ENCODE peak calls at places on chromosomes 1 and 21, in eight cellular contexts. E is neural progenitor cell, A is endothelial cell of umbilical vein, Z is Karpas-422, N is H9, I is fibroblast of lung, Y is SK-N-SH, S is hepatocyte. P is an unnamed sample.

GRCh38 chr1:203371288-203371687 is 20.4 kb upstream of the FMOD start:
- DNase-seq in S (no peak), E (no peak), Z (peak), Y (no peak), I (no peak), N (no peak), A (no peak), P (no peak)

GRCh38 chr1:234398849-234399381 is 25.7 kb downstream of the COA6 start:
- DNase-seq in A (no peak), Y (no peak), S (no peak), N (no peak), E (no peak), I (peak), Z (peak), P (peak)

GRCh38 chr1:48245106-48245505 is 22.6 kb downstream of the SLC5A9 start:
- DNase-seq in N (no peak), A (peak), I (no peak), Z (no peak), Y (no peak), S (no peak), E (no peak), P (no peak)

GRCh38 chr1:226019550-226019949 is 20.4 kb upstream of the SDE2 start:
- DNase-seq in Y (no peak), N (no peak), S (no peak), I (no peak), Z (no peak), A (no peak), E (no peak), P (no peak)

GRCh38 chr1:154768456-154769125 is 101.5 kb downstream of the KCNN3 start:
- DNase-seq in I (no peak), Z (no peak), S (no peak), A (no peak), E (no peak), N (no peak), Y (no peak), P (no peak)

GRCh38 chr1:205535866-205536758 is 31.6 kb downstream of the CDK18 start:
- DNase-seq in N (peak), Y (peak), A (no peak), S (no peak), E (no peak), I (no peak), Z (no peak), P (no peak)

GRCh38 chr1:199522338-199522737 is 505.2 kb upstream of the NR5A2 start:
- DNase-seq in Z (no peak), S (no peak), E (no peak), I (peak), Y (no peak), A (no peak), N (no peak), P (no peak)

GRCh38 chr1:115137191-115137590 is 47.9 kb upstream of the TSPAN2 start:
- DNase-seq in N (no peak), A (no peak), I (no peak), S (no peak), E (no peak), Z (no peak), Y (no peak), P (no peak)

GRCh38 chr1:30407030-30407861 is 316.1 kb downstream of the MATN1 start:
- DNase-seq in Z (no peak), I (peak), Y (no peak), E (peak), A (no peak), N (peak), S (no peak), P (no peak)

GRCh38 chr1:43147625-43148319 is 24.3 kb downstream of the EBNA1BP2 start:
- DNase-seq in Y (peak), N (peak), A (peak), I (peak), E (peak), Z (no peak), S (peak), P (peak)

GRCh38 chr21:42579456-42580075 is 65.9 kb downstream of the SLC37A1 start:
- DNase-seq in A (no peak), Z (no peak), S (no peak), E (no peak), Y (no peak), N (no peak), I (no peak), P (no peak)

GRCh38 chr1:24015226-24016210 is 35.4 kb upstream of the SRSF10 start:
- DNase-seq in A (no peak), Z (no peak), E (no peak), Y (no peak), I (peak), N (no peak), S (peak), P (no peak)

GRCh38 chr1:112397051-112397471 is 1.0 kb downstream of the CTTNBP2NL start:
- DNase-seq in A (peak), Z (no peak), E (no peak), N (no peak), I (no peak), Y (no peak), S (no peak), P (no peak)
- H2AFZ ChIP-seq in A (no peak), Z (no peak), E (no peak), N (no peak), I (no peak), Y (no peak), S (no peak), P (peak)

GRCh38 chr1:108082741-108083562 is 117.2 kb downstream of the SLC25A24 start:
- DNase-seq in Z (no peak), A (no peak), E (peak), S (no peak), N (no peak), I (no peak), Y (no peak), P (no peak)
- H2AFZ ChIP-seq in Z (no peak), A (no peak), E (peak), S (no peak), N (no peak), I (no peak), Y (no peak), P (no peak)

GRCh38 chr1:147834810-147835209 is 67.8 kb upstream of the GJA8 start:
- DNase-seq in S (no peak), Y (no peak), A (no peak), N (no peak), E (no peak), I (no peak), Z (no peak), P (no peak)

GRCh38 chr1:147837129-147837776 is 65.3 kb upstream of the GJA8 start:
- DNase-seq in N (peak), I (no peak), S (no peak), A (no peak), Z (no peak), E (peak), Y (no peak), P (no peak)

GRCh38 chr1:147837845-147838363 is 64.7 kb upstream of the GJA8 start:
- DNase-seq in A (no peak), I (no peak), S (no peak), N (no peak), Z (no peak), E (no peak), Y (no peak), P (peak)

GRCh38 chr1:147834189-147834588 is 68.4 kb upstream of the GJA8 start:
- DNase-seq in E (no peak), Z (no peak), A (peak), Y (no peak), S (peak), I (no peak), N (no peak), P (no peak)

DNA sequence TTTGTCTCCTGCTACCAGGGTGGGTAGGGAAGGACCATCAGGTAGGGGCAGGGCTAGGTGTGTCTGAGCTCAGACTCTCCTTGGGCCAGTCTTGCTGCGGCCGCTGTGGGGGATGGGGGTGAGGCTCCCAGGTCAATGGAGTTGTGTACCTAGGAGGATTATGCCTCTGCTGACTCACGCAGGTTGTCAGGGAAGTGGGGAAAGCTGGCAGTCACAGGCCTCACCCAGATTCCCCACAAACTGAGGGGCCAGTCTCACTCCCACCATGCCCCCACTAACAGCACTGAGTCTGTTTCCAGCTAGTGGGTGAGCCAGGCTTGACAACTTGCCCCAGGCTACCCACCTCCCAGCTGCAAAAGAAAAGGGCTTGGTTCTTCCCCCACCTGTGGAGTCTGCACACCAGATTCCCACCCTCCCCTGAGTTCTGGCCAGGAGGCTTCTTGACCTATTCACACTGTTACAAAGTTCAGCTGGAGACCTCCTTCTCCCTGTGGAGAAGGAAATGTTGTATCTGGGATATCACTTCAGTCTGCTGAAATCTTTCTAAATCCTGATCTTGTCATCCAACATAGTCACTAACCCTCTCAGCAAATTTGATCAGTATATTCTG is 69.3 kb upstream of the GJA8 start:
- DNase-seq in A (no peak), I (no peak), E (no peak), S (peak), Z (no peak), Y (no peak), N (peak), P (no peak)
- H2AFZ ChIP-seq in A (no peak), I (no peak), E (no peak), S (peak), Z (no peak), Y (no peak), N (no peak), P (no peak)

DNA sequence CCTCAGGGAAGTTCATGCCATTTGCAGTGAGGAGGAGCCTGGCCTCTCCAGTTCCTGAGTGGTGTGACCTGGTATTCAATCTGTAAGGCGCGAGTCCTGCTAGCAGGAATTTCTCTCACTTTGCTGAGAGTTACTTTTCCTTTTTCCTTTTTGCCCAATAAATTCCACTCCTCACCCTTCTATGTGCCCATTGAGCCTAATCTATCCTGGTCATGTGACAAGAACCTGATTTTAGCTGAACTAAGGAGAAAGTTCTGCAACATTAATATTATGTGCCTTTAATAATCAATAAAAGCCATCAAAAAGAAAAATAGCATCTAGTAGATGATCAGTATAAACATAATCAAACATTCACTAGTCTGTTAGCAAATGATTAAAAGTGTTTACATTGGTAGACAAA is 136.1 kb upstream of the POGK start:
- DNase-seq in I (no peak), A (no peak), S (no peak), E (no peak), Y (no peak), Z (no peak), N (no peak), P (no peak)
- H2AFZ ChIP-seq in I (no peak), A (no peak), S (no peak), E (no peak), Y (no peak), Z (no peak), N (peak), P (no peak)

DNA sequence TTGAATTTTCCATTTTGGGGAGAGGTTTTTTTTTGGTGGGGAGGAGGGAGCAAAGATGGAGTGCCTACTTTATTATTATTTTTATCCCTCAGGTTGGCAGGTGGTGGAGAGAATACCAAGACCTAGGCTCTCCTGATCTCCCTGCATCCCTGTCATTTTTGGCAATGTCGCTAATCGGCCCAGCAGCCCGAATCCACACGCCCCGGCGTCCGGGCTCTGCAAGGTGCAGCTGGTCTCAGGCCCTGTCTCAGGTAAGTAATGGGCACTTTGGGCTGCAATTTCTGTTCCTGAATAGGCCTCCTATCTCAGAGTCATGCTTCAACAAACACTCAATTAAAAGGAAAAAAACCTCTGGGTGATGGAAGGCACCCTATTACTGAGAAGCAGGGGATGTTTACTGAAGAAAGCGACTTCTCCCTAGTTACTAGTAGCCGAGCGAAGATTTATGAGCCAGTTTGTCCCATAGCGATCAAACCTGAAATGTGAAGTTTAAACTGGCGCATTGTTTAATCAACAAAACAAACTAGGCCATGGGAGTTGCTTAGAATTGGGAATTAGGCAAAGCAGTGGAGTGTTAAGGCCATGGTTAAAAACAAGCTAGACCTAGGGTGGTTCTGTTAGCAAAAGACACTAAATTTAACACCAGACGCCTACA is 137.8 kb downstream of the RWDD3 start:
- DNase-seq in E (no peak), A (no peak), N (no peak), S (no peak), Y (no peak), I (no peak), Z (no peak), P (no peak)
- H2AFZ ChIP-seq in E (no peak), A (no peak), N (no peak), S (no peak), Y (no peak), I (no peak), Z (no peak), P (no peak)

GRCh38 chr1:208888376-208888775 is 644.2 kb upstream of the PLXNA2 start:
- DNase-seq in N (no peak), Y (no peak), A (peak), E (no peak), S (no peak), I (peak), Z (no peak), P (no peak)

GRCh38 chr1:208880433-208881100 is 636.4 kb upstream of the PLXNA2 start:
- DNase-seq in Y (no peak), Z (no peak), N (no peak), E (no peak), S (no peak), I (peak), A (peak), P (no peak)

GRCh38 chr1:208885046-208885445 is 640.9 kb upstream of the PLXNA2 start:
- DNase-seq in I (no peak), S (peak), Z (no peak), A (peak), N (no peak), E (no peak), Y (no peak), P (peak)
- H2AFZ ChIP-seq in I (no peak), S (no peak), Z (no peak), A (peak), N (no peak), E (no peak), Y (no peak), P (peak)

GRCh38 chr1:174971902-174972301 is 27.8 kb upstream of the CACYBP start:
- DNase-seq in Y (no peak), S (no peak), A (no peak), I (no peak), N (no peak), Z (no peak), E (no peak), P (peak)

GRCh38 chr1:174974711-174975111 is 25.0 kb upstream of the CACYBP start:
- DNase-seq in S (no peak), Y (peak), N (no peak), Z (no peak), A (no peak), I (peak), E (no peak), P (no peak)

GRCh38 chr1:174968750-174969244 is 30.9 kb upstream of the CACYBP start:
- DNase-seq in Y (no peak), A (peak), S (no peak), I (peak), Z (no peak), N (no peak), E (no peak), P (peak)

GRCh38 chr1:174969977-174970376 is 29.8 kb upstream of the CACYBP start:
- DNase-seq in Z (no peak), E (no peak), N (no peak), A (no peak), Y (no peak), S (no peak), I (peak), P (no peak)

DNA sequence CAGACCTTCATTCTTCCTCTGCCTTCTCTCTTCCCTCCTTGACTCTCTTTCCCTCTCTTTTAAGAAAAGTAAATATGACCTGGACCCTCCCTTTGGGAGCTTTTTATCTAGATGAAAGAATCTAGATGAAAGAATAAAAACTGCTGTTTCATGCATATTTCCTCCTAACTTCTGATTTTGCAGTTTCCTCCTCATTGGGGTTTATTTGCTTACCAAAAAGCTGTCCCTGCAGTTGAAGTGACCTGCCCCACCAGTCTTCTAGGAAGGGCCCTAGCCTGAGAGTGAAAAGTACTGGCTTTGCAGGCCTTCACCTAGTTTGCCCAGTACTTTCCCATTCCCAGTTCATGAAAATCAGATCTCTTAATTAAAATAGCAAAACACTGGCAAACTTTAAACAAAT is 28.3 kb upstream of the CACYBP start:
- DNase-seq in S (no peak), A (no peak), Z (no peak), I (no peak), Y (no peak), N (no peak), E (no peak), P (peak)
- H2AFZ ChIP-seq in S (no peak), A (no peak), Z (peak), I (no peak), Y (no peak), N (no peak), E (no peak), P (peak)

DNA sequence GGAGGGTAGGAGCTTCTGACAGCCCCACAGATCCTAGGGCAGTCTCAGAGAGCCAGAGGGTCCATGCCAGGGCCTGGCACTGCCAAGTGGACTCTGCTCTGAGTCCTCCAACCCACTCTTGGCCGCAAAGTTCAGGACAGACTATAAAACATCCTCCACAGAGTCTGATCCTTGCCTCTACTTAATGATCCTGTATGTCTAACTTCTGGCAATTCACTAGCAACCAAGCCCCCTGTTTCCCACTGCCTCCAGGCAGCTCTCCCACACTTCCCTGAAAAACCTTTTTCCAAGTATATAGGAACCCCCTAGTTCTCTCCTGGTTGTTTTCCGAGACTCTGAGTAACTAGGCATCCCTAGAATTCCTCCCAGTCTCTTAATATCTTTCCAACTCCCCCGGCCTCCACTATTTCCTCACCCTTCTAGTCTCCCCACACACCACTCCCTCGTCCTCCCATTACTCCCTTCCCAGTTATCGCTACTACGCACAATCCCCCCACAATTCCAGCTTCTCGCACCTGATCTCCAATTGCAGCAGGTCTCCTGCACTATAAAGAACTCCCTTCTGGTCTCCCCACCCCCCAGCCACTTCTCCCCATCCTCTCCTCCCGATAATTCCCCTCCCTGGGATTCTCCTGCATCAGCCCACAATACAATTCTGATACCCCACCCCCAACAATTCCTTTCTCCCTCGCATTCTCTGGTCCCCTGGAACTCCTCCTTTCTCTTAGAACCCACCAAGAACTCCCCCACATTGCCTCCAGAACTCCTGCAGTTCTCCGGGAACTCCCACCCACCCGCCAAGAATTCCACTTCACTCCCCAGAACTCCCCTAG is 574 bp downstream of the IGSF9 start:
- DNase-seq in I (no peak), A (no peak), Y (peak), N (peak), S (no peak), Z (no peak), E (no peak), P (no peak)
- H2AFZ ChIP-seq in I (no peak), A (peak), Y (peak), N (no peak), S (peak), Z (no peak), E (peak), P (peak)

GRCh38 chr1:157407367-157407766 is 144.9 kb downstream of the FCRL5 start:
- DNase-seq in A (no peak), N (no peak), Y (no peak), Z (no peak), S (no peak), E (no peak), I (no peak), P (no peak)
- H2AFZ ChIP-seq in A (no peak), N (no peak), Y (no peak), Z (no peak), S (no peak), E (no peak), I (no peak), P (no peak)